ENCODE peak calls at places on chromosomes 5 and 9, in four cellular contexts. S, M, E and Y are unnamed samples.

GRCh38 chr5:2747372-2748179 is 3.9 kb downstream of the IRX2 start:
- DNase-seq in S (no peak), M (no peak), E (no peak), Y (no peak)

GRCh38 chr5:76608833-76609232 is 14.4 kb downstream of the F2RL2 start:
- DNase-seq in S (no peak), M (no peak), E (no peak), Y (no peak)

GRCh38 chr9:27088981-27089380 is 20.0 kb upstream of the TEK start:
- DNase-seq in S (no peak), M (no peak), E (no peak), Y (no peak)

GRCh38 chr9:96646081-96646991 is 8.8 kb downstream of the PRXL2C start:
- DNase-seq in S (no peak), M (no peak), E (no peak), Y (no peak)

GRCh38 chr5:42750507-42750906 is 6.1 kb upstream of the CCDC152 start:
- DNase-seq in S (no peak), M (no peak), E (no peak), Y (no peak)

GRCh38 chr9:37954581-37954981 is 50.7 kb upstream of the SLC25A51 start:
- DNase-seq in S (no peak), M (no peak), E (no peak), Y (no peak)

GRCh38 chr9:130327070-130327780 is 61.7 kb downstream of the HMCN2 start:
- DNase-seq in S (no peak), M (no peak), E (no peak), Y (no peak)

GRCh38 chr9:132372177-132373095 is 17.6 kb upstream of the SETX start:
- DNase-seq in S (peak), M (peak), E (no peak), Y (no peak)

GRCh38 chr9:96500696-96501660 is 51.0 kb downstream of the HABP4 start:
- DNase-seq in S (no peak), M (no peak), E (no peak), Y (no peak)